ENCODE peak calls at places on chromosomes 11 and 22, in ten cellular contexts. One of them, this sample, is unnamed.
A peak's percentile ranks its signal among the peaks of the same experiment; 100 is the strongest.

GRCh38 chr22:41197808-41198585 is 7.1 kb upstream of the L3MBTL2 start:
- DNase-seq in endothelial cell: peak; percentile 30
- DNase-seq in heart right ventricle: peak; percentile 45
- DNase-seq in dorsolateral prefrontal cortex: no peak
- DNase-seq in cardiac muscle cell: peak; percentile 41
- DNase-seq in lung: no peak
- DNase-seq in GM04504: no peak
- DNase-seq in fibroblast of gingiva: no peak
- DNase-seq in CD4-positive, CD25-positive, alpha-beta regulatory T cell: peak; percentile 56
- DNase-seq in AG09319: no peak
- DNase-seq in this sample: peak; percentile 62

GRCh38 chr22:50544078-50544745 is 1.5 kb upstream of the KLHDC7B start:
- DNase-seq in CD4-positive, CD25-positive, alpha-beta regulatory T cell: peak; percentile 85
- DNase-seq in GM04504: no peak
- DNase-seq in cardiac muscle cell: peak; percentile 84
- DNase-seq in fibroblast of gingiva: peak; percentile 39
- DNase-seq in dorsolateral prefrontal cortex: no peak
- DNase-seq in AG09319: no peak
- DNase-seq in endothelial cell: peak; percentile 88
- DNase-seq in lung: peak; percentile 82
- DNase-seq in heart right ventricle: peak; percentile 84
- DNase-seq in this sample: peak; percentile 89

GRCh38 chr11:20011294-20011951 is 148.9 kb downstream of the DBX1 start:
- DNase-seq in cardiac muscle cell: no peak
- DNase-seq in GM04504: no peak
- DNase-seq in AG09319: no peak
- DNase-seq in endothelial cell: no peak
- DNase-seq in heart right ventricle: no peak
- DNase-seq in lung: no peak
- DNase-seq in dorsolateral prefrontal cortex: no peak
- DNase-seq in CD4-positive, CD25-positive, alpha-beta regulatory T cell: no peak
- DNase-seq in fibroblast of gingiva: no peak
- DNase-seq in this sample: no peak

GRCh38 chr22:44805663-44806062 is 53.3 kb downstream of the ARHGAP8 start:
- DNase-seq in heart right ventricle: no peak
- DNase-seq in CD4-positive, CD25-positive, alpha-beta regulatory T cell: no peak
- DNase-seq in GM04504: no peak
- DNase-seq in fibroblast of gingiva: no peak
- DNase-seq in cardiac muscle cell: no peak
- DNase-seq in dorsolateral prefrontal cortex: no peak
- DNase-seq in lung: no peak
- DNase-seq in AG09319: no peak
- DNase-seq in endothelial cell: no peak
- DNase-seq in this sample: no peak

GRCh38 chr11:107705027-107705426 is 6.8 kb downstream of the SLN start:
- DNase-seq in GM04504: peak; percentile 75
- DNase-seq in endothelial cell: no peak
- DNase-seq in lung: no peak
- DNase-seq in fibroblast of gingiva: peak; percentile 65
- DNase-seq in AG09319: peak; percentile 27
- DNase-seq in dorsolateral prefrontal cortex: no peak
- DNase-seq in heart right ventricle: no peak
- DNase-seq in cardiac muscle cell: no peak
- DNase-seq in CD4-positive, CD25-positive, alpha-beta regulatory T cell: no peak
- DNase-seq in this sample: no peak

GRCh38 chr11:107385361-107385982 is 72.2 kb downstream of the CWF19L2 start:
- DNase-seq in fibroblast of gingiva: peak; percentile 46
- DNase-seq in AG09319: no peak
- DNase-seq in GM04504: peak; percentile 0
- DNase-seq in heart right ventricle: no peak
- DNase-seq in endothelial cell: no peak
- DNase-seq in lung: no peak
- DNase-seq in CD4-positive, CD25-positive, alpha-beta regulatory T cell: no peak
- DNase-seq in dorsolateral prefrontal cortex: no peak
- DNase-seq in cardiac muscle cell: no peak
- DNase-seq in this sample: no peak

GRCh38 chr11:8268530-8269461 is 5.1 kb upstream of the LMO1 start:
- DNase-seq in CD4-positive, CD25-positive, alpha-beta regulatory T cell: no peak
- DNase-seq in fibroblast of gingiva: no peak
- DNase-seq in lung: no peak
- DNase-seq in dorsolateral prefrontal cortex: no peak
- DNase-seq in endothelial cell: peak; percentile 38
- DNase-seq in cardiac muscle cell: peak; percentile 40
- DNase-seq in GM04504: no peak
- DNase-seq in AG09319: no peak
- DNase-seq in heart right ventricle: no peak
- DNase-seq in this sample: peak; percentile 34

GRCh38 chr11:118306556-118306955 is 2.0 kb downstream of the CD3E start:
- DNase-seq in fibroblast of gingiva: no peak
- DNase-seq in CD4-positive, CD25-positive, alpha-beta regulatory T cell: peak; percentile 43
- DNase-seq in GM04504: no peak
- DNase-seq in cardiac muscle cell: no peak
- DNase-seq in dorsolateral prefrontal cortex: no peak
- DNase-seq in heart right ventricle: no peak
- DNase-seq in lung: no peak
- DNase-seq in AG09319: no peak
- DNase-seq in endothelial cell: no peak
- DNase-seq in this sample: no peak

GRCh38 chr11:19072464-19072863 is 11.9 kb upstream of the MRGPRX2 start:
- DNase-seq in fibroblast of gingiva: no peak
- DNase-seq in dorsolateral prefrontal cortex: no peak
- DNase-seq in cardiac muscle cell: no peak
- DNase-seq in heart right ventricle: no peak
- DNase-seq in GM04504: no peak
- DNase-seq in lung: no peak
- DNase-seq in AG09319: no peak
- DNase-seq in CD4-positive, CD25-positive, alpha-beta regulatory T cell: no peak
- DNase-seq in endothelial cell: no peak
- DNase-seq in this sample: no peak

GRCh38 chr22:27045103-27045940 is 387.9 kb downstream of the MIAT start:
- DNase-seq in AG09319: no peak
- DNase-seq in cardiac muscle cell: no peak
- DNase-seq in dorsolateral prefrontal cortex: no peak
- DNase-seq in lung: no peak
- DNase-seq in GM04504: peak; percentile 17
- DNase-seq in endothelial cell: no peak
- DNase-seq in CD4-positive, CD25-positive, alpha-beta regulatory T cell: no peak
- DNase-seq in heart right ventricle: no peak
- DNase-seq in fibroblast of gingiva: no peak
- DNase-seq in this sample: no peak

GRCh38 chr22:43923191-43923590 is 414 bp upstream of the PNPLA3 start:
- DNase-seq in heart right ventricle: no peak
- DNase-seq in GM04504: no peak
- DNase-seq in fibroblast of gingiva: no peak
- DNase-seq in AG09319: no peak
- DNase-seq in endothelial cell: no peak
- DNase-seq in lung: no peak
- DNase-seq in cardiac muscle cell: no peak
- DNase-seq in CD4-positive, CD25-positive, alpha-beta regulatory T cell: peak; percentile 31
- DNase-seq in dorsolateral prefrontal cortex: no peak
- DNase-seq in this sample: no peak

GRCh38 chr22:31248138-31248745 is 36.1 kb downstream of the LIMK2 start:
- DNase-seq in CD4-positive, CD25-positive, alpha-beta regulatory T cell: peak; percentile 90
- DNase-seq in AG09319: peak; percentile 68
- DNase-seq in dorsolateral prefrontal cortex: peak; percentile 50
- DNase-seq in cardiac muscle cell: peak; percentile 90
- DNase-seq in heart right ventricle: peak; percentile 68
- DNase-seq in fibroblast of gingiva: peak; percentile 87
- DNase-seq in GM04504: peak; percentile 83
- DNase-seq in lung: peak; percentile 80
- DNase-seq in endothelial cell: peak; percentile 28
- DNase-seq in this sample: peak; percentile 77

GRCh38 chr11:13073119-13073981 is 64.2 kb downstream of the RASSF10 start:
- DNase-seq in CD4-positive, CD25-positive, alpha-beta regulatory T cell: no peak
- DNase-seq in dorsolateral prefrontal cortex: no peak
- DNase-seq in cardiac muscle cell: no peak
- DNase-seq in GM04504: no peak
- DNase-seq in fibroblast of gingiva: no peak
- DNase-seq in endothelial cell: no peak
- DNase-seq in AG09319: no peak
- DNase-seq in heart right ventricle: no peak
- DNase-seq in lung: no peak
- DNase-seq in this sample: no peak

GRCh38 chr11:120830092-120830491 is 193.8 kb upstream of the TBCEL start:
- DNase-seq in fibroblast of gingiva: no peak
- DNase-seq in cardiac muscle cell: no peak
- DNase-seq in GM04504: no peak
- DNase-seq in endothelial cell: no peak
- DNase-seq in heart right ventricle: no peak
- DNase-seq in CD4-positive, CD25-positive, alpha-beta regulatory T cell: no peak
- DNase-seq in AG09319: no peak
- DNase-seq in dorsolateral prefrontal cortex: no peak
- DNase-seq in lung: no peak
- DNase-seq in this sample: no peak

GRCh38 chr11:57425565-57426438 is 1.1 kb downstream of the SLC43A3 start:
- DNase-seq in dorsolateral prefrontal cortex: no peak
- DNase-seq in AG09319: no peak
- DNase-seq in heart right ventricle: peak; percentile 64
- DNase-seq in endothelial cell: no peak
- DNase-seq in CD4-positive, CD25-positive, alpha-beta regulatory T cell: peak; percentile 7
- DNase-seq in cardiac muscle cell: no peak
- DNase-seq in GM04504: no peak
- DNase-seq in fibroblast of gingiva: peak; percentile 76
- DNase-seq in lung: peak; percentile 72
- DNase-seq in this sample: peak; percentile 78

GRCh38 chr11:113906038-113906437 is 1.4 kb downstream of the HTR3B start:
- DNase-seq in endothelial cell: peak; percentile 35
- DNase-seq in CD4-positive, CD25-positive, alpha-beta regulatory T cell: no peak
- DNase-seq in AG09319: no peak
- DNase-seq in dorsolateral prefrontal cortex: no peak
- DNase-seq in GM04504: no peak
- DNase-seq in fibroblast of gingiva: peak; percentile 2
- DNase-seq in lung: no peak
- DNase-seq in heart right ventricle: no peak
- DNase-seq in cardiac muscle cell: peak; percentile 65
- DNase-seq in this sample: no peak

GRCh38 chr11:104490182-104490581 is 326.2 kb upstream of the PDGFD start:
- DNase-seq in endothelial cell: no peak
- DNase-seq in dorsolateral prefrontal cortex: no peak
- DNase-seq in fibroblast of gingiva: no peak
- DNase-seq in heart right ventricle: no peak
- DNase-seq in cardiac muscle cell: no peak
- DNase-seq in lung: no peak
- DNase-seq in CD4-positive, CD25-positive, alpha-beta regulatory T cell: no peak
- DNase-seq in GM04504: no peak
- DNase-seq in AG09319: no peak
- DNase-seq in this sample: no peak

GRCh38 chr11:120978701-120979100 is 45.2 kb upstream of the TBCEL start:
- DNase-seq in CD4-positive, CD25-positive, alpha-beta regulatory T cell: no peak
- DNase-seq in endothelial cell: no peak
- DNase-seq in fibroblast of gingiva: no peak
- DNase-seq in lung: no peak
- DNase-seq in GM04504: no peak
- DNase-seq in heart right ventricle: no peak
- DNase-seq in dorsolateral prefrontal cortex: no peak
- DNase-seq in cardiac muscle cell: no peak
- DNase-seq in AG09319: no peak
- DNase-seq in this sample: no peak

GRCh38 chr22:17769013-17769715 is 5.1 kb downstream of the BID start:
- DNase-seq in endothelial cell: no peak
- DNase-seq in GM04504: no peak
- DNase-seq in dorsolateral prefrontal cortex: no peak
- DNase-seq in cardiac muscle cell: no peak
- DNase-seq in fibroblast of gingiva: no peak
- DNase-seq in CD4-positive, CD25-positive, alpha-beta regulatory T cell: no peak
- DNase-seq in lung: no peak
- DNase-seq in heart right ventricle: no peak
- DNase-seq in AG09319: no peak
- DNase-seq in this sample: no peak

GRCh38 chr11:132685174-132685611 is 847.1 kb downstream of the OPCML start:
- DNase-seq in GM04504: peak; percentile 58
- DNase-seq in fibroblast of gingiva: no peak
- DNase-seq in cardiac muscle cell: no peak
- DNase-seq in CD4-positive, CD25-positive, alpha-beta regulatory T cell: no peak
- DNase-seq in AG09319: peak; percentile 2
- DNase-seq in heart right ventricle: no peak
- DNase-seq in lung: no peak
- DNase-seq in endothelial cell: no peak
- DNase-seq in dorsolateral prefrontal cortex: no peak
- DNase-seq in this sample: no peak

GRCh38 chr11:76030286-76030685 is 176.0 kb downstream of the WNT11 start:
- DNase-seq in GM04504: no peak
- DNase-seq in CD4-positive, CD25-positive, alpha-beta regulatory T cell: no peak
- DNase-seq in fibroblast of gingiva: peak; percentile 38
- DNase-seq in AG09319: no peak
- DNase-seq in heart right ventricle: no peak
- DNase-seq in dorsolateral prefrontal cortex: no peak
- DNase-seq in lung: no peak
- DNase-seq in endothelial cell: no peak
- DNase-seq in cardiac muscle cell: no peak
- DNase-seq in this sample: no peak

GRCh38 chr22:25282671-25283561 is 63.5 kb downstream of the CRYBB2 start:
- DNase-seq in CD4-positive, CD25-positive, alpha-beta regulatory T cell: no peak
- DNase-seq in AG09319: no peak
- DNase-seq in heart right ventricle: no peak
- DNase-seq in fibroblast of gingiva: no peak
- DNase-seq in lung: no peak
- DNase-seq in dorsolateral prefrontal cortex: no peak
- DNase-seq in cardiac muscle cell: peak; percentile 29
- DNase-seq in GM04504: no peak
- DNase-seq in endothelial cell: peak; percentile 48
- DNase-seq in this sample: no peak

GRCh38 chr22:29379258-29379657 is 9.1 kb downstream of the AP1B1 start:
- DNase-seq in AG09319: no peak
- DNase-seq in CD4-positive, CD25-positive, alpha-beta regulatory T cell: no peak
- DNase-seq in fibroblast of gingiva: no peak
- DNase-seq in dorsolateral prefrontal cortex: no peak
- DNase-seq in cardiac muscle cell: no peak
- DNase-seq in lung: no peak
- DNase-seq in endothelial cell: no peak
- DNase-seq in heart right ventricle: no peak
- DNase-seq in GM04504: no peak
- DNase-seq in this sample: no peak

GRCh38 chr11:105870521-105871113 is 151.4 kb downstream of the MSANTD4 start:
- DNase-seq in GM04504: no peak
- DNase-seq in fibroblast of gingiva: peak; percentile 9
- DNase-seq in heart right ventricle: no peak
- DNase-seq in cardiac muscle cell: no peak
- DNase-seq in CD4-positive, CD25-positive, alpha-beta regulatory T cell: no peak
- DNase-seq in endothelial cell: no peak
- DNase-seq in lung: no peak
- DNase-seq in AG09319: no peak
- DNase-seq in dorsolateral prefrontal cortex: no peak
- DNase-seq in this sample: no peak

GRCh38 chr11:30735946-30736345 is 149.8 kb upstream of the MPPED2 start:
- DNase-seq in lung: no peak
- DNase-seq in GM04504: no peak
- DNase-seq in CD4-positive, CD25-positive, alpha-beta regulatory T cell: no peak
- DNase-seq in heart right ventricle: no peak
- DNase-seq in dorsolateral prefrontal cortex: no peak
- DNase-seq in endothelial cell: no peak
- DNase-seq in AG09319: no peak
- DNase-seq in fibroblast of gingiva: no peak
- DNase-seq in cardiac muscle cell: no peak
- DNase-seq in this sample: no peak

GRCh38 chr11:117011541-117011908 is 86.7 kb downstream of the SIK3 start:
- DNase-seq in GM04504: no peak
- DNase-seq in dorsolateral prefrontal cortex: no peak
- DNase-seq in endothelial cell: no peak
- DNase-seq in fibroblast of gingiva: peak; percentile 55
- DNase-seq in cardiac muscle cell: no peak
- DNase-seq in lung: no peak
- DNase-seq in CD4-positive, CD25-positive, alpha-beta regulatory T cell: no peak
- DNase-seq in heart right ventricle: no peak
- DNase-seq in AG09319: no peak
- DNase-seq in this sample: no peak

This sample was measured in left ventricle myocardium superior.